ENCODE peak calls at places on chromosomes 6 and 20, in five cellular contexts. U is HCT116, K is SK-N-SH, F is K562, G is Panc1. A is an unnamed sample.

GRCh38 chr6:25971187-25971811 is 8.7 kb downstream of the TRIM38 start:
- DNase-seq in K (no peak), F (peak), U (peak), G (peak), A (peak)

GRCh38 chr6:74409447-74409846 is 713.4 kb downstream of the CD109 start:
- DNase-seq in F (no peak), K (no peak), U (peak), G (peak), A (peak)

GRCh38 chr6:25278914-25279747 is at the start of gene CARMIL1:
- DNase-seq in K (peak), G (no peak), F (peak), U (peak), A (peak)

GRCh38 chr20:58619847-58620431 is 31.1 kb upstream of the STX16 start:
- DNase-seq in K (no peak), F (no peak), U (peak), G (no peak), A (no peak)

GRCh38 chr6:75438186-75438880 is 55.3 kb downstream of the FILIP1 start:
- DNase-seq in K (no peak), U (no peak), G (no peak), F (no peak), A (no peak)

GRCh38 chr20:50577175-50578018 is 67.2 kb downstream of the PTPN1 start:
- DNase-seq in U (no peak), K (peak), F (no peak), G (no peak), A (no peak)

GRCh38 chr6:157761331-157761921 is 61.6 kb upstream of the SNX9 start:
- DNase-seq in K (no peak), F (no peak), G (peak), U (no peak), A (no peak)

GRCh38 chr6:18883268-18883667 is 496.1 kb downstream of the RNF144B start:
- DNase-seq in U (no peak), K (no peak), F (no peak), G (no peak), A (no peak)

GRCh38 chr20:46652699-46653098 is 1.4 kb upstream of the SLC13A3 start:
- DNase-seq in F (no peak), U (no peak), K (no peak), G (no peak), A (no peak)

DNA sequence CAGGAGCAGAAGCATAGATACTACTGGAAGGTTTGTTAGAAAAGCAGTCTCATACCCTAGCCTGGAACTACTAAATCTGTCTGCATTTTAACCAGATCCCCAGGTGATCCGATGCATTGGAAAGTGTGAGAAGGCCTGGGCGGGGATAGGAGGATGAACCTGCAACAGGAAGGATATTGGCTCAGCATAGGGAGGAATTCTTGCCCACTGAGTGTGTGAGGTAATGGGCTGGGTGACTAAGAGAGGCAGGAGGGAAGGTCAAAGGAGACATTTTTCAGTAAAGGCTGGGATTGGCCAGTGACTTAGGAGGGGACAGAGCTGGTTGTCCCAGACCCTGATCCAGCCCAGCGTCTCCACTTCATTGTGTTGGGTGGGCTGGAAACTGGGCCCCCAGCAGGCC is 191.0 kb upstream of the LRFN2 start:
- DNase-seq in G (no peak), K (no peak), F (no peak), U (peak), A (no peak)
- TF ChIP-seq SIN3A in G (no peak), K (no peak), F (no peak), U (no peak), A (no peak)

GRCh38 chr20:10063482-10063881 is 28.7 kb downstream of the ANKEF1 start:
- DNase-seq in F (no peak), K (no peak), G (no peak), U (no peak), A (no peak)

GRCh38 chr20:10065154-10065833 is 30.5 kb downstream of the ANKEF1 start:
- DNase-seq in U (no peak), F (no peak), K (no peak), G (no peak), A (no peak)

GRCh38 chr20:10061641-10062040 is 26.9 kb downstream of the ANKEF1 start:
- DNase-seq in K (no peak), F (no peak), U (no peak), G (no peak), A (no peak)

GRCh38 chr20:10067305-10067704 is 32.5 kb downstream of the ANKEF1 start:
- DNase-seq in U (no peak), G (no peak), F (no peak), K (no peak), A (no peak)

GRCh38 chr20:10064611-10065010 is 29.8 kb downstream of the ANKEF1 start:
- DNase-seq in K (no peak), U (no peak), F (no peak), G (no peak), A (no peak)
- TF ChIP-seq SIN3A in K (no peak), U (no peak), F (no peak), G (no peak), A (no peak)

GRCh38 chr20:6044102-6044501 is 9.8 kb downstream of the LRRN4 start:
- DNase-seq in F (peak), G (no peak), K (no peak), U (no peak), A (peak)
- TF ChIP-seq SIN3A in F (no peak), G (no peak), K (no peak), U (no peak), A (no peak)

DNA sequence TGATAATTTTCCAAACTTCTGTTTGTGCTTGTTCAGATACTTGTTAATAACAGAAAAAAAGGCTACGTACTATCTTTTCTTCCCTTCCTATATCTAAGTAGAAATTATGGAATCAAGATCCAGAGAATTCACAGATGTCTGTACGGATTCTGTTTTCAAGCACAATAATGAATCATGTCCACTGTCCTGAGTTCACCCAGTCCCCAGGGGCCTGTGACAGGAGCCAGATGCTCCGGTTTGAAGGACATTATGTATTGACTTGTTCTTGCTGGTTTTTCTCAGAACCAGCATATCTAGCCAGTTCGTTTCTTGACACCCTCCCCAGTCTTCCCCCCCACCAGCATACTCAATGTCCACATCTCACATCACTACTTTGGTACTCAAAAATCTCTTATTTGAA is 78.2 kb downstream of the NCOA7 start:
- DNase-seq in K (peak), F (no peak), G (no peak), U (no peak), A (no peak)
- TF ChIP-seq SIN3A in K (no peak), F (no peak), G (no peak), U (no peak), A (no peak)

DNA sequence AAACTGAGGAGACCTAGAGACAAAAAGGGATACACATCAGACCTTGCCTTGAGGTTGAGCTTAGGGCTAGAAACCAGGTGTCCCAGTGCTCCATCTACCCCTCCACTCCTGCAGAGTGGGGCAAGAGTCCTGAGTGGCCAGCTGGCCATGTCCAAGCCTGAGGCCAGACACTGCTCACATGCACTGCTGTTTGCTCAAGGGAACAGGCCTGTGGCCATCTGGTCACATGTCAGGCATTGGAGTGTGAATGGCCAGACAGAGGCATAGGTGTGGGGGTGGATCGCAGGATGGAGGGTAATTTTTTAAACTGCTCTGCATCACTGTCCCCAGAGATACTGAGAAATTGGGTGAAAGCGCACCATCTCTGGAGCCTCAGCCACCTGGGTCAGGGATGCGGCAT is 30.5 kb downstream of the MAFB start:
- DNase-seq in U (no peak), G (no peak), F (no peak), K (no peak), A (no peak)
- TF ChIP-seq SIN3A in U (no peak), G (no peak), F (no peak), K (no peak), A (no peak)